ENCODE peak calls at places on chromosomes 2 and 18, in seven cellular contexts. W is lower lobe of right lung, G is HL-60, C is transverse colon, M is GM13976, K is WTC11, Z is RWPE2. D is an unnamed sample.

GRCh38 chr2:16625201-16625729 is 40.4 kb downstream of the CYRIA start:
- DNase-seq in K (no peak), G (peak), Z (no peak), W (peak), M (no peak), C (peak), D (no peak)

GRCh38 chr18:65968605-65969004 is 217.8 kb downstream of the CDH7 start:
- DNase-seq in K (peak), G (no peak), W (no peak), Z (no peak), C (no peak), M (no peak), D (no peak)

GRCh38 chr18:3450358-3451107 is 561 bp downstream of the TGIF1 start:
- DNase-seq in K (no peak), W (peak), C (peak), Z (no peak), M (peak), G (peak), D (no peak)

GRCh38 chr2:33033524-33034150 is 86.9 kb downstream of the LTBP1 start:
- DNase-seq in C (no peak), G (no peak), M (no peak), K (no peak), W (no peak), Z (no peak), D (no peak)

GRCh38 chr2:41853427-41854191 is 194.2 kb upstream of the PKDCC start:
- DNase-seq in G (peak), M (peak), K (peak), C (peak), W (no peak), Z (no peak), D (no peak)

GRCh38 chr2:234805826-234806225 is 146.0 kb upstream of the SH3BP4 start:
- DNase-seq in M (no peak), Z (no peak), K (no peak), C (no peak), W (no peak), G (no peak), D (no peak)

GRCh38 chr18:54134053-54134452 is 90.4 kb downstream of the MBD2 start:
- DNase-seq in K (no peak), C (no peak), G (no peak), M (no peak), W (no peak), Z (no peak), D (no peak)

GRCh38 chr2:231674587-231675334 is 33.6 kb upstream of the PTMA start:
- DNase-seq in C (peak), W (peak), Z (no peak), K (peak), M (peak), G (peak), D (no peak)

GRCh38 chr2:130380096-130380934 is 24.5 kb downstream of the PTPN18 start:
- DNase-seq in W (no peak), Z (no peak), K (no peak), M (no peak), C (no peak), G (no peak), D (no peak)

GRCh38 chr2:23600336-23600735 is 215.4 kb downstream of the KLHL29 start:
- DNase-seq in W (peak), C (no peak), Z (no peak), K (no peak), G (no peak), M (no peak), D (peak)

GRCh38 chr18:57437782-57438668 is 2.9 kb downstream of the ONECUT2 start:
- DNase-seq in G (peak), W (no peak), K (peak), Z (peak), C (peak), M (peak), D (no peak)

GRCh38 chr18:13236411-13236810 is 17.9 kb downstream of the LDLRAD4 start:
- DNase-seq in K (no peak), W (peak), C (no peak), Z (no peak), M (no peak), G (no peak), D (no peak)

DNA sequence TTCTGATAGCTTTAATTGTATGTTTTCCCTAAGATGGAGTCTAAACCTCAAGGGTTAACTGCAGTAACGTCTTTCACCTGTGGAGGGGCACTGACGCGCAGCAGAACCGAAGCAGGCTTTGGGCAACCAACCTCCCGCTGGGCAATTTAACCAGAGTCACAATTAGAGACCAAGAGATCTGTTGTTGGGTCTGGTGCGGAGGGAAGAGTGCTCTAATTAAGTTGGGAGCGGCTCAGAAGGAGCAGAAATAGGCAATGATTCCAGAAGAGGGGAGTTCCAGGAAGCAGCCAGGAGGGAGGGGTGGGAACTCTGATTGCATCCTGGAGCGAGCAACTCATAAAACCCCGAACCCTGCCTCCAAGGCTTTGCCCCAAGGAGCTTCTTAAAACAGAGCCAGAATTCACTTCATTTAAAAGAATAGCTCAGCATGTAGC is 245.8 kb downstream of the PAX3 start:
- DNase-seq in G (no peak), K (peak), M (no peak), C (peak), W (no peak), Z (no peak), D (no peak)
- TF ChIP-seq CTCF in G (no peak), K (peak), M (no peak), C (peak), W (no peak), Z (no peak), D (peak)

DNA sequence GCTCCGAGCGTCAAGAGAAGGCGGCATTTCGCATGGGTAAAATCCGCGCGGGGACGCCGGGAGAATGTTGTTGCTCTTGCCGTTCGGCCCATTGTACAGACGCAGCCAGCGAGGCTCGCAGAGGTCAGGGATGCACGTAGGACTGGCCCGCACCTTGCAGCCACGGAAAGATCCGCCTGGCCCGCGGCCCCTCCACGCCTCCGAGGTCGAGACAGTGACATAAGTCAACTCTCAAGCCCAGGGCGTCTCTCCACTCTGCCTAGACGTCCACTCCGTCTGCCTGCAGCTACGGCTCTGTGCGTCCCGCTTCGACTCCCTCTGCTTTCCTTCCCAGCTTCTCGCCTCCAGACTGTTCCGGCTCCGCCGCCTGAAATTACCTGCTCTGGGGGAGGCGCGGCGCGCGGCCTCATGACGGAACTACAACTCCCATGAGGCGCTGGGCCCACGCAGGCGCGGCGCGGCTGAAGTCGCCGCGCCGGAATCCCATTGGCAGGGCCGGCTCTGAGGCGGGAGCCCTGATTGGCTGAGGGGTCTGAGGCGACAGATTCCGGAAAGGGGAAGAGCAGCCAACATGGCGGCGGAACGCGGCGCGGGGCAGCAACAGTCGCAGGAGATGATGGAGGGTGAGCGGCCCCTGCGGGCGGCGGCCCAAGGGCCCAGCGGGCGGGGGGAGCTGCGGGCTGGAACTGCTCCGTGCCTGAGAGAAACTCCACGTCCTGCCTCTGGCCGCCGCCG is at the start of gene PPP1R7:
- DNase-seq in W (peak), Z (peak), C (peak), M (peak), K (peak), G (peak), D (peak)
- TF ChIP-seq CTCF in W (no peak), Z (no peak), C (peak), M (peak), K (no peak), G (no peak), D (peak)

DNA sequence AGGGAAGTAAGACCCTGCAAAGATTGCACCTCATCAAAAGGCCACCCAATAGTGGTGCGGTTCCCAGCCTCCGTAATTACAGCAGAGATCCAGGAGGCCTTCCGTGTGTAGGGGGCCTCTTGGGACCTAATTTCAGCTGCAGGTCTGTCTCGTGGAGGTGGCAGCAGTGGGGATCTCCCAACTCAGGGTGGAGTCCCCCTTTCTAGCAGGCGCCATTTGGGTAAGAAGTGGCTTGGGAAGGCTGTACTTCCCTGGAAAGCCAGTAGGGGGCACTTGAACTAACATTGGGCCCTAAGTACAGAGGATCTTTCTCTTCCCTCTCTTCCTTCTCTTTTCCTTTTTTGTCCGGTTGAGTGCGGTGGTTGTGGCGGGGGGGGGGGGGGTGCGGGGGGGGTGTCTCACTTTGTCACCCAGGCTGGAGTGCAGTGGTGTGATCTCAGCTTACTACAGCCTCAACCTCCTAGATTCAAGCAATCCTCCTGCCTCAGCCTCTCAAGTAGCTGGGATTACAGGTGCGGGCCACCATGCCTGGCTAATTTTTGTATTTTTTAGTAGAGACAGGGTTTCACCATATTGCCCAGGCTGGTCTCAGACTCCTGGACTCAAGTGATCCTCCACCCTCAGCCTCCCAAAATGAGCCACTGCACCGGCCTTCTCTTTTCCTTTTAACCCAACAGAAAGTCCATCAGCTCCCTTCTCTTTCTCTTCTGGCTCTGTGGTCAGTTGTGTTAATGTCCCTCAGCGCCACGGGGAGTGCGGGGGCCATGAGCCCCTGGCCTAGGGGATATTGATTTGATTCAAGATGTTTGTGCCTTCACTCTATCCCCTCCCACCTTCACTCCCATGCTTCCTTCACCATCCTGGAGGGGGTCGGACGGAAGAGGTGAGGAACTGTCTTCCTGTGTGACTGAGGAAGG is 32.0 kb downstream of the CENPO start:
- DNase-seq in C (no peak), G (peak), W (no peak), Z (no peak), K (peak), M (no peak), D (no peak)
- TF ChIP-seq CTCF in C (peak), G (peak), W (peak), Z (peak), K (peak), M (peak), D (peak)

GRCh38 chr2:80501874-80502624 is 197.5 kb upstream of the LRRTM1 start:
- DNase-seq in Z (no peak), K (no peak), W (no peak), M (no peak), G (no peak), C (no peak), D (no peak)
- TF ChIP-seq CTCF in Z (no peak), K (no peak), W (no peak), M (no peak), G (no peak), C (no peak), D (no peak)

DNA sequence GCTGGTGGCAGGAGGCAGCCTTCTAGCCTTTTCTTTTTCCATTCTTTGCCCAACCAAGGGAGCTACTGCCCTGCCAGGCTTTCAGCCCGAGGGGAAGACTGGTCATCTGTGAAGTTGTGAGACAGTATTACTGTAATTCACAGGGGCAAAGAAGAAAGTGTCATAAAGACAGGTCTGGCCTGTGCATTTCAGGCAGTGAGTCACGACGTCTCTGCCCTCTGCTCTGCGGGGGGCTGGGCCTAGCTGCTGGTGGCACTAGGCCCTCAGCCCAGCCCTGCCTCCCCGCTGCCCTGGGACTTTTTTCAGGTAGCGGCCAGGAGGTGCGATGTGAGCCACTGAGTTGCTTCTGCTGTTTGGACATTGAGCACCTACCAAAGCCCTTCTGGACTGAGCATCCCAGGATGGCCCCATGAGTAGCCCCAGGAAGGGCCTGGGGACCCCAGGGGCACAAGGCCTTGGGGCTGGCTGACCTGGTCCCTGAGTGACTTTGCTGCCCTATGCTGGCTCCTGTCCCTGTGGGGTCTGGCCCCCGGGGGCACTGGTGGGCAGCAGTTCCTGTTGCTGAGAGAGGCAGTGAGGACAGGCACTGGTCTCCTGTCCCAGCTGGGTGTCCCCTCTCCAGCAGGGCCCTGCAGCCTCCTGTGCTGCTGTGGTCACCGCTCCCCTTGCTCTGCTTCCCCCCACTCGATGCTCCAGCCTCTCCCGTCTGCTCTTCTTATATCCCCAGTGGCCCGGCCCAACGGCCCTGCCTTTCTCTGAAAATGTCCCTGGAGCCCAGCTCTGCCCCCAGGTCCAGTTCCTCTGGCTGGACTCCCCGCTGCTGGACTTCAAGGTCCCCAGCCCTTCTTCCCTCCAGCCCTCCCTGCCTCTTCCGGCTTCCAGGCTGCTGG is 7.0 kb downstream of the INHBB start:
- DNase-seq in K (no peak), C (no peak), W (no peak), G (no peak), Z (no peak), M (no peak), D (no peak)
- TF ChIP-seq CTCF in K (no peak), C (no peak), W (no peak), G (no peak), Z (no peak), M (no peak), D (no peak)

D was measured in chondrocyte.